ENCODE peak calls at places on chromosomes 6 and 20, in six cellular contexts. B is neuronal stem cell, H is H9, Q is IMR-90, K is mesenchymal stem cell, V is H1. A is an unnamed sample.

GRCh38 chr6:89655122-89655521 is 16.6 kb upstream of the LYRM2 start:
- DNase-seq in B (no peak), H (no peak), Q (peak; percentile 40), K (no peak), V (no peak), A (no peak)

GRCh38 chr6:170186006-170186908 is 104.6 kb downstream of the DLL1 start:
- DNase-seq in B (no peak), H (no peak), Q (no peak), K (no peak), V (no peak), A (no peak)

GRCh38 chr6:170124836-170125235 is 166.0 kb downstream of the DLL1 start:
- DNase-seq in B (no peak), H (no peak), Q (no peak), K (no peak), V (no peak), A (peak; percentile 14)

GRCh38 chr20:33099842-33100538 is 20.5 kb downstream of the BPIFB4 start:
- DNase-seq in B (no peak), H (no peak), Q (no peak), K (no peak), V (no peak), A (no peak)

GRCh38 chr6:112225691-112226090 is 28.7 kb downstream of the LAMA4 start:
- DNase-seq in B (no peak), H (no peak), Q (peak; percentile 35), K (no peak), V (no peak), A (no peak)

GRCh38 chr20:48921883-48922867 is 664 bp downstream of the ARFGEF2 start:
- DNase-seq in B (no peak), H (no peak), Q (peak; percentile 34), K (peak; percentile 57), V (no peak), A (peak; percentile 77)

GRCh38 chr20:16701296-16701695 is 28.5 kb upstream of the SNRPB2 start:
- DNase-seq in B (no peak), H (peak; percentile 34), Q (no peak), K (no peak), V (no peak), A (peak; percentile 60)

GRCh38 chr20:22490287-22491187 is 93.8 kb downstream of the FOXA2 start:
- DNase-seq in B (peak; percentile 48), H (peak; percentile 62), Q (no peak), K (no peak), V (no peak), A (peak; percentile 77)

GRCh38 chr6:138142806-138143205 is 18.9 kb upstream of the ARFGEF3 start:
- DNase-seq in B (no peak), H (no peak), Q (no peak), K (no peak), V (no peak), A (no peak)

GRCh38 chr6:20319520-20320357 is 81.9 kb upstream of the E2F3 start:
- DNase-seq in B (no peak), H (no peak), Q (no peak), K (no peak), V (no peak), A (no peak)

GRCh38 chr6:44701038-44701636 is 313.6 kb downstream of the CDC5L start:
- DNase-seq in B (no peak), H (no peak), Q (no peak), K (no peak), V (no peak), A (peak; percentile 61)

GRCh38 chr6:136927313-136927712 is 5.2 kb downstream of the SLC35D3 start:
- DNase-seq in B (peak; percentile 14), H (peak; percentile 51), Q (peak; percentile 10), K (peak; percentile 13), V (no peak), A (peak; percentile 72)

GRCh38 chr6:166465671-166466087 is 82.9 kb upstream of the MPC1 start:
- DNase-seq in B (no peak), H (no peak), Q (peak; percentile 32), K (peak; percentile 32), V (no peak), A (no peak)

GRCh38 chr6:9039258-9039657 is 603.9 kb upstream of the SLC35B3 start:
- DNase-seq in B (no peak), H (no peak), Q (no peak), K (no peak), V (no peak), A (peak; percentile 21)

GRCh38 chr6:140078552-140079126 is 704.2 kb upstream of the CITED2 start:
- DNase-seq in B (no peak), H (no peak), Q (peak; percentile 92), K (peak; percentile 75), V (no peak), A (no peak)

GRCh38 chr6:122872311-122872710 is 83.3 kb downstream of the SMPDL3A start:
- DNase-seq in B (no peak), H (no peak), Q (no peak), K (no peak), V (no peak), A (no peak)

GRCh38 chr6:127031511-127031910 is 87.0 kb upstream of the RSPO3 start:
- DNase-seq in B (no peak), H (no peak), Q (no peak), K (no peak), V (no peak), A (no peak)

GRCh38 chr20:7091655-7092054 is 324.2 kb downstream of the BMP2 start:
- DNase-seq in B (no peak), H (no peak), Q (no peak), K (no peak), V (no peak), A (peak; percentile 86)

GRCh38 chr6:86153529-86153928 is 510.8 kb upstream of the SYNCRIP start:
- DNase-seq in B (no peak), H (no peak), Q (no peak), K (no peak), V (no peak), A (no peak)

GRCh38 chr20:48538058-48538825 is 289.6 kb downstream of the PREX1 start:
- DNase-seq in B (peak; percentile 44), H (no peak), Q (peak; percentile 52), K (no peak), V (peak; percentile 39), A (peak; percentile 95)

GRCh38 chr20:36775196-36775595 is 1.6 kb upstream of the DSN1 start:
- DNase-seq in B (no peak), H (no peak), Q (no peak), K (no peak), V (no peak), A (peak; percentile 30)

GRCh38 chr6:9606435-9607134 is 808.3 kb downstream of the TFAP2A start:
- DNase-seq in B (peak; percentile 1), H (peak; percentile 73), Q (no peak), K (no peak), V (peak; percentile 54), A (peak; percentile 59)

GRCh38 chr6:108684809-108685329 is 124.2 kb downstream of the FOXO3 start:
- DNase-seq in B (no peak), H (no peak), Q (peak; percentile 51), K (peak; percentile 88), V (no peak), A (no peak)

GRCh38 chr6:124536792-124537191 is 425.4 kb upstream of the RNF217 start:
- DNase-seq in B (no peak), H (no peak), Q (no peak), K (peak; percentile 56), V (no peak), A (no peak)

DNA sequence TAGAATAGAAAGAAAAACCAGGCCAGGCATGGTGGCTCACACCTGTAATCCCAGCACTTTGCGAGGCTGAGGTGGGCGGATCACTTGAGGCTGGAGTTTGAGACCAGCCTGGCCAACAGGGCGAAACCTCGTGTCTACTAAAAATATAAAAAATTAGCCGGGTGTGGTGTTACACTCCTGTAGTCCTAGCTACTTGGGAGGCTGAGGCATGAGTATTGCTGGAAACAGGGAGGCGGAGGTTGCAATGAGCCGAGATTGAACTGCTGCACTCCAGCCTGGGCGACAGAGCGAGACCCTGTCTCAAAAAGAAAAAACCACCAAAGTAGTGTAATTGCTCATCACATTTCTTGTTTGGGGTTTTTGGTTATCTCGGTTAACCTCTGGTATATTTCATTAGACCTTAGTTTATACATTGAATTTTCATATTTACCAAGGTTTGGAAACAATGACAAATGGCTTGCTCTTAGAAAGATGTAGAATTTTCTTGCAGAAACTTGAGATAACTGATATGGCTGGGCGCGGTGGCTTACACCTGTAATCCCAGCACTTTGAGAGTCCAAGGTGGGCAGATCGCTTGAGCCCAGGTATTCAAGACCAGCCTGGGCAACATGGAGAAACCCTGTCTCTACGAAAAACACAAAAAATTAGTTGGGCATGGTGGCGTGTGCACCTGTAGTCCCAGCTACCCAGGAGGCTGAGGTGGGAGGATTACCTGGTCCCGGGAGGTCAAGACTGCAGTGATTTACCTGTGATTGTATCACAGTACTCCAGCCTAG is 14.2 kb downstream of the ITCH start:
- DNase-seq in B (no peak), H (no peak), Q (no peak), K (no peak), V (no peak), A (no peak)
- H3K4ac ChIP-seq in B (no peak overlapping the region), H (no peak overlapping the region), Q (no peak overlapping the region), K (no peak overlapping the region), V (no peak overlapping the region), A (no peak overlapping the region)

DNA sequence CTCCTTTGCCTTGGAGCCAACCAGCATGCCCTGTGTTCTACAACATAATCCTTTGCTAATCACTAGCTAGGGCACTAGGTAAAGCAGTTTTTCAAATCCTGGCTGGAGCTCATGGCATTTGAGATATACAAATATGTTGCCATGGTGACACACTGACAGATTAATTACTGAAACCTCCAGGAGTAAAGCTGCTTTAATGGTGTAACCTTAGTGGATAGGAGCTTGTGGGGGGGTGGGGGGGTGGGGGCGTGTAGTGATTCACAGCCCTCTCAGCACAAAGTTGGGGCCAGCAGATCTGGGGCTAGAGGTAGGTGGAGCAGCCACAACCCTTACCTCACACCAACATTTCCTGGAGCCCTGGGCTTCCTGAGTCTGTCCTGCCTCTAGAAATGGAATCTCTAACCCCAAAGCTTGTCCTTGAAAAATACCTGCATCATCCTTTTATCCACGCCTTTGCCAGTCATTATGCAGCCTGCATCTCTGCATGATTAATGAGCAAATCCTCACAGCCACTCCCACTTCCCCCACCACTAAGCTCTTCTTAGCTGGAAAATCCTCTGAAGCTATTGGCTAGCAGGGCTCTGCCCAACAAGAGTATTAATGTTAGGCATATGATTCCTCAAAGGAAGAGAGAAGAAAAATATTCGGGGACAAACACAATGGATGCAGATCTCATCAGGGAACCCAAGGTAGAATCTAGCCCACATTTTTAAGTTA is 84.5 kb upstream of the PRND start:
- DNase-seq in B (no peak), H (no peak), Q (peak; percentile 6), K (peak; percentile 18), V (no peak), A (peak; percentile 27)
- H2BK15ac ChIP-seq in B (no peak overlapping the region), H (no peak overlapping the region), Q (no peak overlapping the region), K (no peak overlapping the region), V (no peak overlapping the region), A (no peak overlapping the region)

GRCh38 chr6:21739241-21739640 is 145.7 kb downstream of the SOX4 start:
- DNase-seq in B (no peak), H (no peak), Q (no peak), K (no peak), V (no peak), A (no peak)
- H2BK120ac ChIP-seq in B (no peak overlapping the region), H (no peak overlapping the region), Q (peak overlapping the region; percentile 36), K (no peak overlapping the region), V (peak overlapping the region; percentile 87), A (no peak overlapping the region)

DNA sequence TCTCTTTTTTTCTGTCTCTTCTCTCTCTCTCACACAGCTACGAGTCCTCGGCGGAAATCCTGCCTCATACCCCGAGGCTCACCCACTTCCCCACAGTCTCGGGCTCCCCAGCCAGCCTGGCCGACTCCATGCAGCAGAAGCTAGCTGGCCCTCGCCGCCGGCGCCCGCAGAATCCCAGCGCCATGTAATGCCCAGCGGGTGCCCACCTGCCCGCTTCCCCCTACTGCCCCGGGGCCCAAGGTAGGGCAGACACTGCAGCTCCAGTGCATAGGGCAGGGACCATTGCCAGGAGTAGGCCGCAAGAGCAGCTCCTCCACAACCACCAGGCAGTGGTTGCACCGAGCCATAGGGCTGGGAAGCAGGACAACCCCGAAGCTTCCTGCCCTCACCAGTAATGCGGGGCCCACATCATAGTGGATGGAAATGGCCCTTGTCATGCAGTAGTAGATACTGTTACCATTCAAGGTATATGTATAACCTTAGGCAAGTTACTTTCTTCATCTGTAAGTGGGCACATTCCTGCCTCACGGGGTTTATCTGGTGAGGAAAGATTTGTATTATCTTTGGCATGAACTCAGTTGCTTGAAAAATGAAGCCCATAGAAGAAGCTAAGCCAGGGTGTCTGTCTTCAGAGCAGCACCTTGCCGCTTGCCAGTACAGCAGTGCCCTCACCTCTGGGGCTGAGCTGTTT is 36.9 kb upstream of the ID1 start:
- DNase-seq in B (no peak), H (no peak), Q (peak; percentile 36), K (no peak), V (no peak), A (no peak)
- H3K4ac ChIP-seq in B (no peak overlapping the region), H (no peak overlapping the region), Q (peak overlapping the region; percentile 62), K (no peak overlapping the region), V (peak overlapping the region; percentile 80), A (no peak overlapping the region)